ENCODE peak calls at places on chromosomes 12 and 14, in eight cellular contexts. I is astrocyte, M is progenitor cell of endocrine pancreas, A is left ventricle myocardium inferior, Y is nephron progenitor cell, O is GM12865, L is mucosa of descending colon, F is lung. C is an unnamed sample.

GRCh38 chr14:99395904-99396530 is 84.6 kb downstream of the SETD3 start:
- DNase-seq in I (peak; percentile 83), M (no peak), A (no peak), Y (no peak), O (no peak), L (no peak), F (no peak), C (no peak)

GRCh38 chr12:51210690-51211395 is 7.0 kb downstream of the POU6F1 start:
- DNase-seq in I (no peak), M (no peak), A (no peak), Y (no peak), O (no peak), L (no peak), F (no peak), C (no peak)

GRCh38 chr12:79707830-79708229 is 17.1 kb upstream of the PAWR start:
- DNase-seq in I (no peak), M (no peak), A (no peak), Y (no peak), O (no peak), L (no peak), F (no peak), C (no peak)

GRCh38 chr14:82661258-82661657 is 1127.6 kb upstream of the SEL1L start:
- DNase-seq in I (no peak), M (no peak), A (no peak), Y (no peak), O (no peak), L (no peak), F (no peak), C (no peak)

GRCh38 chr12:11724888-11725310 is 75.4 kb downstream of the ETV6 start:
- DNase-seq in I (peak; percentile 86), M (no peak), A (no peak), Y (no peak), O (no peak), L (no peak), F (no peak), C (no peak)

GRCh38 chr12:42756841-42757661 is 167.5 kb upstream of the PRICKLE1 start:
- DNase-seq in I (peak; percentile 100), M (no peak), A (no peak), Y (peak; percentile 39), O (peak; percentile 41), L (no peak), F (no peak), C (peak; percentile 77)

GRCh38 chr12:85425926-85426325 is 145.9 kb downstream of the ALX1 start:
- DNase-seq in I (no peak), M (no peak), A (no peak), Y (no peak), O (peak; percentile 3), L (no peak), F (no peak), C (no peak)

GRCh38 chr14:70714055-70714550 is 72.4 kb downstream of the TTC9 start:
- DNase-seq in I (peak; percentile 36), M (peak; percentile 34), A (no peak), Y (peak; percentile 66), O (peak; percentile 82), L (no peak), F (no peak), C (peak; percentile 57)

GRCh38 chr12:54603872-54604271 is 15.4 kb upstream of the PPP1R1A start:
- DNase-seq in I (no peak), M (no peak), A (no peak), Y (no peak), O (no peak), L (no peak), F (no peak), C (no peak)

GRCh38 chr12:96219700-96220206 is 25.6 kb downstream of the ELK3 start:
- DNase-seq in I (peak; percentile 97), M (no peak), A (no peak), Y (no peak), O (no peak), L (no peak), F (peak; percentile 87), C (peak; percentile 94)

GRCh38 chr14:65373011-65373670 is 39.4 kb upstream of the FUT8 start:
- DNase-seq in I (no peak), M (no peak), A (no peak), Y (no peak), O (no peak), L (no peak), F (no peak), C (no peak)

GRCh38 chr14:53710615-53711014 is 246.0 kb downstream of the BMP4 start:
- DNase-seq in I (no peak), M (no peak), A (no peak), Y (no peak), O (no peak), L (no peak), F (no peak), C (no peak)

GRCh38 chr12:113858828-113859386 is 107.2 kb downstream of the RBM19 start:
- DNase-seq in I (no peak), M (no peak), A (no peak), Y (no peak), O (no peak), L (no peak), F (no peak), C (no peak)

GRCh38 chr12:96020314-96021003 is 14.9 kb downstream of the LTA4H start:
- DNase-seq in I (no peak), M (no peak), A (no peak), Y (no peak), O (peak; percentile 50), L (no peak), F (no peak), C (no peak)

DNA sequence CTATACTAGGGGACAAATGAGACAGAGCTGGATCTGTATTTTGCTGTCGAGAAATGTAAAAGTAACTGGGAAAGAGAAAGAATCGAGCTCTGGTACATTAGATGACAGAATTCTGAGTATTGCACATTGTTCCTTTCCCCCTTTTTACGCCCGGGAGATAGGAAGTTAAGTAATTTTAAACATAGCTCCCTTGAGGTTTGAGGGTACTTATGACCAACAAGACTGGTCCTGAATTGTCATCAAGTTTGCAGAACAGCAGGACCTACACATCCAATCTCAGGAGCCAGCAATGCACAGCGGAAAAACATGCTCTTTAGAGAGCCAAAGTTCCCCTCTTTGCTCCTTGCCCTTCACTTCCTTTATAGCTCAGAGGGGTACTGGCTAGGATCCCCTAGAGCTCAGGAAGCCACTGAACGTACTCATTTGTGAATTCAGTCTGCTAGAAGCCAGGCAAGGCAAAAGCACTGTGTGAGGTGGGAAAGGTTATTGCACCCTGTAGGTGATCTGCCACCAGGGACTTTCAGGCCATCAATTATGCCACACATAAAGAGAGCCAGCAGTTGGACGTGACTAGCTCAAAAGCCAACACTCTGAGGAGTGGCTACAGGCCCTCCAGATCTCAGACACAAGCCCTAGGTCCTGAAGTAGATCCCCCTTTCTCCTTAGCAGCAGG is 333.8 kb downstream of the KCNH5 start:
- DNase-seq in I (no peak), M (no peak), A (no peak), Y (peak; percentile 30), O (no peak), L (no peak), F (no peak), C (no peak)
- TF ChIP-seq CTCF in I (no peak), M (no peak), A (no peak), Y (no peak), O (no peak), L (no peak), F (no peak), C (no peak)

DNA sequence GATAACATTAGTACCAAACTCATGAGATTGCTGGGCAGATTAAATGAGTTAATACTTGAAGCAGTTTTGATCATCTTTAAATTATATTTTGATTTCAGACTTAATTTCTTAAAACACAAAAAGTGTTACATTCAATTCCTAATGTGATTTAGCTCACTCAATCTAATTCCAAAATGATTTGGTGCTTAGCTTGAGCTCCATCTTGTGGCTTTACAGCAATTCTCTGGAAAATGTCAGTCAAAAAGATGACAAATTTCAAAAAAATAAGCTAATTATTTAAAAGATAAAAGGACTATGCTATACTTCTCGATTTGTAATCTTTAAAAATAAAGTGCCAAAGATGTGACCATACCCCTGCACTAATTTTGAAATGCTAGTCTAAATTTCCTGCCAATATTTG is 10.1 kb downstream of the LLPH start:
- DNase-seq in I (no peak), M (no peak), A (no peak), Y (no peak), O (no peak), L (no peak), F (no peak), C (no peak)
- TF ChIP-seq CTCF in I (no peak), M (no peak), A (no peak), Y (no peak), O (no peak), L (no peak), F (no peak), C (no peak)

GRCh38 chr14:101845496-101845895 is 84.0 kb downstream of the PPP2R5C start:
- DNase-seq in I (no peak), M (no peak), A (no peak), Y (no peak), O (no peak), L (no peak), F (no peak), C (no peak)

GRCh38 chr14:101844752-101845151 is 83.2 kb downstream of the PPP2R5C start:
- DNase-seq in I (no peak), M (no peak), A (no peak), Y (no peak), O (peak; percentile 41), L (no peak), F (no peak), C (no peak)

GRCh38 chr14:101844219-101844618 is 82.7 kb downstream of the PPP2R5C start:
- DNase-seq in I (no peak), M (no peak), A (peak; percentile 56), Y (no peak), O (peak; percentile 77), L (peak; percentile 54), F (no peak), C (no peak)

GRCh38 chr14:101843038-101843437 is 81.5 kb downstream of the PPP2R5C start:
- DNase-seq in I (no peak), M (no peak), A (no peak), Y (no peak), O (no peak), L (no peak), F (no peak), C (no peak)

DNA sequence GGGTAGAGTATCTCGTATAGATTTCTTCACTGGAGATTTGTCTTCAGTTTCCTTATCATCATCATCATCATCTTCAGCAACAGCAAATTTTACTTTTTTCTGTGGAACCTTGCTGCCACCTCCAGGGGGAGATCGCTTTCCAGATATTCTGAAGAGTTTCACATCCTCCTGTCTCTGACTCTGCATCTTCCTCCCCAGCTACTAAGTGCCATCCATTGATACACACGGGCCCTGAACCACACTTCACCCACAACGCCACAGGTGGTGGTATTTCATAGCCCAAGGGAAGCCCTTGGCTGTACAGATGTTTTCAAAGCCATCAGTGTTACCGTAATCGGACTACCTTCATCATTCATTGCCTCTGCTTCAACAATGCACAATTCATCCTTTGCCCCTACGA is 82.2 kb downstream of the PPP2R5C start:
- DNase-seq in I (no peak), M (no peak), A (no peak), Y (no peak), O (peak; percentile 88), L (no peak), F (no peak), C (peak; percentile 9)
- TF ChIP-seq CTCF in I (peak; percentile 4), M (no peak), A (peak; percentile 42), Y (no peak), O (peak; percentile 63), L (no peak), F (no peak), C (no peak)

DNA sequence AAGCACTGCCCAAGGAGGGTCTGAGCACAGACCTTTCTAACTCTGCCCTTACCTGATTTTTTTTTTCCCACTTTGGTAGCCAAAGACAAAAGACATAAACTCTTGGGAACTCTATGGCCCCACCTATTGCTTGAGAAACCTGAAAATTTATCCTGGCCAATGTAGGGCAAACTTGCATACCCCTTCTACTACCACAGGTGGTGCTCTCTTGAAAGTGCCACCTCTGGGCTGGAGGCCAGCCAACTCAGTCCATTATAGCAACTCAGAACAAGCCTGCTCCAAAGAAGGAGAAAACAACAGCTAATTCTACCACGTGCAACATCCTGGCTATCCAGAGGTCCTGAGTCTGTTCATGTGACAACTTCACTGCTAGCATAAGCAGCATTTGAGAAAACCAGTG is 55.7 kb upstream of the ABCD2 start:
- DNase-seq in I (no peak), M (no peak), A (no peak), Y (no peak), O (no peak), L (no peak), F (no peak), C (no peak)
- TF ChIP-seq CTCF in I (no peak), M (no peak), A (no peak), Y (no peak), O (no peak), L (no peak), F (no peak), C (no peak)